ENCODE peak calls at places on chromosomes 11 and 22, in six cellular contexts. W is GM12878, P is GM12891, F is H1, A is HepG2, B is K562. D is an unnamed sample.
A peak's percentile ranks its signal among the peaks of the same experiment; 100 is the strongest.

GRCh38 chr11:17991799-17992433 is 20.9 kb downstream of the SERGEF start:
- DNase-seq in F (no peak), P (peak; percentile 35), W (no peak), A (peak; percentile 41), B (peak; percentile 64), D (peak; percentile 27)

GRCh38 chr11:117985953-117986887 is at the start of gene IL10RA:
- DNase-seq in A (peak; percentile 8), B (peak; percentile 96), W (no peak), F (peak; percentile 93), P (peak; percentile 92), D (peak; percentile 95)

GRCh38 chr11:117691501-117691900 is 105.5 kb downstream of the DSCAML1 start:
- DNase-seq in W (no peak), B (no peak), A (no peak), F (no peak), P (no peak), D (no peak)

GRCh38 chr11:118901494-118902335 is 18.0 kb downstream of the CXCR5 start:
- DNase-seq in A (no peak), P (no peak), B (no peak), F (peak; percentile 51), W (no peak), D (no peak)

GRCh38 chr11:68748061-68748460 is 3.3 kb downstream of the TESMIN start:
- DNase-seq in B (no peak), P (no peak), F (no peak), A (no peak), W (no peak), D (no peak)

GRCh38 chr22:41613456-41613855 is 7.4 kb downstream of the DESI1 start:
- DNase-seq in W (no peak), P (no peak), F (no peak), A (peak; percentile 41), B (no peak), D (no peak)

GRCh38 chr11:119316017-119316728 is 757 bp downstream of the MCAM start:
- DNase-seq in W (no peak), A (no peak), F (no peak), P (no peak), B (no peak), D (no peak)

GRCh38 chr11:9179141-9179540 is 86.0 kb downstream of the DENND5A start:
- DNase-seq in P (no peak), W (no peak), B (no peak), A (no peak), F (no peak), D (no peak)

GRCh38 chr22:32858121-32858703 is 56.7 kb downstream of the TIMP3 start:
- DNase-seq in P (no peak), F (no peak), A (no peak), W (no peak), B (no peak), D (no peak)

GRCh38 chr11:27398413-27398780 is 35.4 kb upstream of the CCDC34 start:
- DNase-seq in W (no peak), F (no peak), B (no peak), A (no peak), P (no peak), D (no peak)

GRCh38 chr11:67464411-67465189 is 4.5 kb downstream of the TMEM134 start:
- DNase-seq in P (peak; percentile 92), F (peak; percentile 89), W (peak; percentile 65), B (peak; percentile 94), A (peak; percentile 86), D (peak; percentile 95)

GRCh38 chr11:1780700-1781592 is 17.2 kb upstream of the CTSD start:
- DNase-seq in F (no peak), P (no peak), W (no peak), A (no peak), B (no peak), D (no peak)

GRCh38 chr22:46813816-46814597 is 51.6 kb downstream of the TBC1D22A start:
- DNase-seq in F (peak; percentile 39), W (no peak), A (no peak), P (no peak), B (no peak), D (no peak)

GRCh38 chr11:71158936-71159335 is 93.4 kb downstream of the SHANK2 start:
- DNase-seq in P (no peak), F (no peak), W (no peak), B (no peak), A (no peak), D (no peak)

GRCh38 chr11:67271548-67272284 is 5.4 kb downstream of the GRK2 start:
- DNase-seq in B (no peak), A (no peak), W (peak; percentile 39), F (no peak), P (no peak), D (no peak)

GRCh38 chr11:25094085-25094802 is 597.4 kb downstream of the LUZP2 start:
- DNase-seq in F (no peak), W (no peak), A (peak; percentile 13), P (no peak), B (no peak), D (no peak)

GRCh38 chr11:83007477-83007876 is 64.2 kb downstream of the RAB30 start:
- DNase-seq in F (no peak), B (no peak), A (no peak), W (no peak), P (no peak), D (no peak)

GRCh38 chr11:7759010-7759409 is 37.7 kb downstream of the OR5P2 start:
- DNase-seq in F (no peak), A (no peak), B (no peak), P (no peak), W (peak; percentile 30), D (peak; percentile 2)

GRCh38 chr11:15764948-15765347 is 591.4 kb downstream of the SOX6 start:
- DNase-seq in P (no peak), W (no peak), B (no peak), A (no peak), F (no peak), D (no peak)

GRCh38 chr22:49302530-49302929 is 525.1 kb downstream of the BRD1 start:
- DNase-seq in B (no peak), P (no peak), W (no peak), A (no peak), F (no peak), D (no peak)

GRCh38 chr11:64759722-64760719 is at the start of gene PYGM:
- DNase-seq in A (no peak), W (no peak), F (peak; percentile 86), P (no peak), B (peak; percentile 55), D (no peak)
- TF ChIP-seq POLR2AphosphoS5 in A (no peak), W (peak; percentile 12), F (peak; percentile 13), P (peak; percentile 43), B (no peak), D (no peak)

GRCh38 chr22:28029201-28029948 is 110.3 kb upstream of the PITPNB start:
- DNase-seq in W (no peak), F (peak; percentile 30), B (no peak), A (no peak), P (no peak), D (no peak)
- TF ChIP-seq TAF1 in W (no peak), F (no peak), B (no peak), A (no peak), P (no peak), D (no peak)

GRCh38 chr22:40044102-40044869 is 49.5 kb downstream of the FAM83F start:
- DNase-seq in B (peak; percentile 99), P (peak; percentile 85), W (peak; percentile 99), F (peak; percentile 99), A (peak; percentile 98), D (peak; percentile 92)
- TF ChIP-seq POLR2A in B (peak; percentile 92), P (peak; percentile 92), W (peak; percentile 94), F (peak; percentile 95), A (peak; percentile 86), D (peak; percentile 91)

GRCh38 chr22:37016134-37016910 is 2.9 kb downstream of the TST start:
- DNase-seq in F (no peak), A (no peak), W (no peak), B (peak; percentile 50), P (no peak), D (no peak)
- TF ChIP-seq POLR2AphosphoS5 in F (no peak), A (peak; percentile 3), W (no peak), B (no peak), P (no peak), D (no peak)